ENCODE peak calls at places on chromosomes 2 and 18, in ten cellular contexts. I is WERI-Rb-1; T is left ventricle myocardium inferior; O is Peyer's patch; S is uterus; B is GM12878; C is naive thymus-derived CD4-positive, alpha-beta T cell; E is neuronal stem cell; M is fibroblast of lung; Z is lower lobe of right lung. K is an unnamed sample. For H3K27me3 and H3K36me3, the result is how much of the 10 kb centered on the place peaks cover.

GRCh38 chr2:139949242-139949972 is 1169.2 kb upstream of the NXPH2 start:
- DNase-seq in C (no peak), I (no peak), B (no peak), S (no peak), M (no peak), O (no peak), E (no peak), T (no peak), Z (no peak), K (no peak)

GRCh38 chr2:216111122-216111521 is 2.0 kb downstream of the XRCC5 start:
- DNase-seq in C (no peak), M (no peak), I (no peak), E (no peak), T (no peak), S (no peak), B (no peak), O (no peak), Z (no peak), K (no peak)

GRCh38 chr2:105903051-105903674 is 158.5 kb downstream of the NCK2 start:
- DNase-seq in B (no peak), C (no peak), Z (no peak), S (no peak), E (no peak), T (no peak), M (no peak), O (no peak), I (no peak), K (no peak)

GRCh38 chr18:50630895-50631294 is 71.0 kb downstream of the MAPK4 start:
- DNase-seq in C (no peak), I (no peak), M (no peak), B (no peak), S (no peak), Z (no peak), O (no peak), E (no peak), T (no peak), K (no peak)

GRCh38 chr18:37567061-37567993 is 1.7 kb upstream of the CELF4 start:
- DNase-seq in E (no peak), B (no peak), I (no peak), Z (no peak), T (no peak), C (no peak), M (no peak), O (no peak), S (no peak), K (peak)

GRCh38 chr2:222319576-222320440 is 21.0 kb upstream of the PAX3 start:
- DNase-seq in B (no peak), S (no peak), T (no peak), Z (no peak), C (no peak), O (no peak), E (peak), I (no peak), M (no peak), K (peak)

GRCh38 chr2:96186562-96186961 is 22.1 kb downstream of the STARD7 start:
- DNase-seq in I (peak), Z (no peak), T (no peak), C (no peak), S (no peak), B (no peak), M (no peak), O (no peak), E (no peak), K (no peak)

GRCh38 chr18:72652990-72653593 is 109.0 kb upstream of the CBLN2 start:
- DNase-seq in E (peak), T (no peak), O (peak), M (no peak), S (no peak), Z (no peak), B (no peak), C (peak), I (peak), K (peak)

GRCh38 chr2:171919453-171919852 is 2.8 kb upstream of the HAT1 start:
- DNase-seq in S (no peak), M (no peak), I (no peak), C (no peak), E (no peak), Z (no peak), T (no peak), O (no peak), B (no peak), K (no peak)
- H3K27me3 ChIP-seq in S (under half), M (under half), I (under half), C (under half), E (under half), Z (under half), T (under half), O (under half), B (under half), K (under half)

DNA sequence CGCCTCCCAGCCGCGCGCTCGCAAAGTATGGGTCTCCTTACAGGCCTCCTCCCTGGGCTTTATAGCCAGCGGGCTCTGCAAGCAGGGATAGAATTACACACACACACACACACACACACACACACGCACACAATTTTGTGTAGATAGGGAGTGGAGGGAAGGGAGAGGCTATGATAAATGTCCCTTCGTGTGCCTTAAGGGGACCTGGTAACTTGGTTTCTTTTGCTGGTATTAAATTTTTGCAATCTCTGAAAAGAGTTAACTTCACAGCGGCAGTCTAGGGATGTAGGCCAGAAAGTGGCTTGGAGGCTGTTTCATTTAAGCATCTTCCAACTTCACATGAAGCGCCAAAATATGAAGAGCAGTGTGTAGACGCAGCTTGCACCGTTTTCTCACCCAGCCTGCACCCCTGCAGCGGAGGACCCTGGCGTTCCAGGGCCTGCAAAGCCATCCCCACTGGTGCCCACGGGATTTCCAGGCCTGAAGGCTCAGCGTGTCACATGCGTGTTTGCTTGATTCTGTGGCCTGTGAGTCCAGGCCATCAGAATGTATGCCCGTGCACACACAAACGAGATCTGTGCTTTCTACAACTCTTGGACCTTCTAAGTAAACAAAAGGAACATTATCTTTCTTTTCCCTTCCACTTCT is 87.1 kb upstream of the EPB41L3 start:
- DNase-seq in C (no peak), O (no peak), S (peak), E (no peak), T (no peak), Z (no peak), B (no peak), I (no peak), M (peak), K (no peak)
- H3K4me3 ChIP-seq in C (no peak), O (no peak), S (no peak), E (no peak), T (peak), Z (peak), B (no peak), I (no peak), M (no peak), K (no peak)

GRCh38 chr18:55301836-55302235 is 286.2 kb downstream of the TCF4 start:
- DNase-seq in E (no peak), Z (no peak), I (no peak), M (peak), B (no peak), C (no peak), O (no peak), S (no peak), T (no peak), K (no peak)
- H3K36me3 ChIP-seq in E (under half), Z (under half), I (under half), M (under half), B (under half), C (under half), O (under half), S (under half), T (under half), K (under half)

DNA sequence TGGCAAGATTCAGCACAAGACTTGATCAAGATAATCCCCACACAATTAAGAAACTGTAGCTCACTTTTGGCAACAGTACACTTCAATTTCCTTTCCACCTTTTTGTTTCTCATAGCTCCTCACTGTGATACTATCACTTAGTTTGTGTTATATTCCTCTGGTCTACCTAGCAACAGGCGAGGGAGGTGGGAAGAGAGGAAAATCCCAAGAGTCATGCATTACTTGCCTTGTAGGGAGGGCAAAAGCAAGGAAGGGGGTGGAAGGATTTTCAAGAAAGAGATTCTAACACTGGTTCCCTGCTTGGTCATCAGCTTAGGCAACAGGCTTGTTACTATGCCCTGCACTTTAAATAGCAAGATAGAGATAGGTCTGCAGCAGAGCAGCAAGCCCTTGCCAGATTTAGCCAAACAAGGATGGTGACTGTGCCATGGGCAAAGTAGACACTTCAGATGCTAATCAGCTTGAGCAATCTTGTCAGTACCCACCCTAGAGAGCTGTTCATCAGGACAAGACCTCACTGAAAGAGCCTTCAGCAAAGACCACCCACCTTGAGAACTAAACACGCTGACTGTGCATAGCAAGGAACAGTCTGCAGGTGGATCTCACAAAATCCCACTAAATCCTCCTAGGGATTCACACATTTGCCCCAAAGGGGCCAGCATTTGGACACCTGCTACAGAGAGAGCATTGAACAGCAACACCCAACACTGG is 134.6 kb downstream of the MBD2 start:
- DNase-seq in M (no peak), S (no peak), B (no peak), C (no peak), E (no peak), T (no peak), I (no peak), O (no peak), Z (no peak), K (no peak)
- H3K27me3 ChIP-seq in M (under half), S (under half), B (under half), C (under half), E (under half), T (under half), I (half or more), O (under half), Z (under half), K (under half)

DNA sequence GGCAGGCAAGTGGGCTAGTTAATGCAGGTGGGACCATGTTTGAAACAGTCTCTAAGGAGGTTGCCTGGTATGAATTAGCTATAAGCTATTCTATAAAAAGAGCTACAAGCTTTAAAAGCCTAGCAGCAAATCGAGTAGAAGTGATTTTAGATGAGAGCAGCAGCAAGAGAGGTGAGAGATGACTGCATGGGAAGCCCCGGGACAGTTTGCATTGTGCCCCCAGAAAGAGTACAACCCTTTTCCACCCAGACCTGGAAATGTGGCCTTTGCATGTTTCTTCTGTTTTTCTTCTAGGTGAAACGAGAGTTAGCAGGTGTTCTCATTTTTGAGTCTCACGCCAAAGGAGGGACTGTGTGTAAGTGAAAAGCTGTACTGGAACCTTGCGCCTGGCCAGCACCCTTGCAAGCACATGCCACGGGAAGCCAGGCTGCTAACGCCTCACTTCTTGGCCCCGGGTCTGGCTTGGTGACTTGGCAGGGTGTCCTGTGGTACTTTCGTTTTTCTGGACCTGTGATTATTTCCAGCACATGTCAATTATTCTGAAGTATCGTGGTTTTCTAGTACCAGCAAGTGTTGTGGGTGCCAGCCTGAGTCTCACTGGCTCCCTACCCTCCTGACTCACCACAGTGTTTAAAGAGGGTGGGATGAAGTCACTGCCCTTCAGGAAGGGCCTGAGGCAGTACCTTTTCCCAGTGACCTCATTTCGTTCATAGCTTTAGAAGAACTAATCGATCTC is 90.3 kb upstream of the MAP3K20 start:
- DNase-seq in O (no peak), B (no peak), S (no peak), I (no peak), Z (peak), C (no peak), E (no peak), T (peak), M (no peak), K (no peak)
- H3K4me3 ChIP-seq in O (no peak), B (no peak), S (no peak), I (no peak), Z (no peak), C (no peak), E (peak), T (no peak), M (no peak), K (no peak)

DNA sequence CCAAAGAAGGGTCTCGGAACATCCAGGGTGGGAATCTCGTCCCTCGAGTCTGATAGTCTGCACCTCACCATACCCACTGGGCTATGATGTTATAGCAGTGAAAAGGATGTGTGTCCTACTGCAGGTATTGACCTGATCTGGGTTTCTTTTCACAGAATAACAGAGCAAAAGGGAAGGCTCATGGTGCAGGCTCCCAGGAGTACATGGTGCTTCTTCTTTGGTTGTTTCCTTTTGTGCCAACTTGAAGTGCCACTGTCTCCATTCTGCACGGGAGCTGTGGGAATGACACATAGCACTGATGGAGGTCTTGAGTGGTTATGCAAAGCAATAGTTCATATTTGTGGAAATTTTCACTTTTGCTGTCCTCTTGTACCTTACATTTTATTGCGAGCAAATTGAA is 72.2 kb upstream of the EML6 start:
- DNase-seq in B (no peak), C (no peak), M (no peak), I (no peak), T (no peak), S (no peak), Z (no peak), O (no peak), E (no peak), K (no peak)
- H3K36me3 ChIP-seq in B (under half), C (half or more), M (under half), I (half or more), T (half or more), S (under half), Z (half or more), O (half or more), E (half or more), K (half or more)

K was measured in H7.